ENCODE peak calls at places on chromosomes 7 and 10, in four cellular contexts. W, I, H and O are unnamed samples.

GRCh38 chr7:1204460-1204859 is 28.2 kb upstream of the UNCX start:
- DNase-seq in I (no peak), H (no peak), W (no peak), O (no peak)

GRCh38 chr10:74799840-74800239 is 26.6 kb upstream of the KAT6B start:
- DNase-seq in H (no peak), W (peak; percentile 48), I (no peak), O (peak; percentile 86)

GRCh38 chr10:3251172-3251571 is 78.6 kb upstream of the PITRM1 start:
- DNase-seq in I (no peak), H (no peak), W (no peak), O (no peak)

GRCh38 chr7:107486041-107486440 is 16.2 kb downstream of the GPR22 start:
- DNase-seq in W (no peak), I (no peak), H (no peak), O (no peak)

GRCh38 chr10:128186959-128187787 is 61.0 kb upstream of the MKI67 start:
- DNase-seq in W (no peak), H (peak; percentile 52), I (no peak), O (no peak)

GRCh38 chr10:116122664-116123063 is 150.3 kb downstream of the GFRA1 start:
- DNase-seq in I (no peak), H (no peak), W (no peak), O (no peak)

GRCh38 chr10:130567436-130567835 is 431.2 kb downstream of the GLRX3 start:
- DNase-seq in I (no peak), H (no peak), W (no peak), O (no peak)

GRCh38 chr10:127853868-127854768 is 38.6 kb downstream of the CLRN3 start:
- DNase-seq in W (peak; percentile 7), I (peak; percentile 69), H (peak; percentile 24), O (peak; percentile 59)

GRCh38 chr10:84244651-84245270 is at the start of gene RGR:
- DNase-seq in I (peak; percentile 34), W (no peak), H (no peak), O (no peak)

GRCh38 chr7:124246262-124246863 is 213.5 kb upstream of the TMEM229A start:
- DNase-seq in H (no peak), I (no peak), W (no peak), O (peak; percentile 5)

GRCh38 chr10:132373241-132373955 is 23.6 kb upstream of the PWWP2B start:
- DNase-seq in H (no peak), I (no peak), W (no peak), O (no peak)

GRCh38 chr7:133976140-133976539 is 151.0 kb upstream of the LRGUK start:
- DNase-seq in I (no peak), W (no peak), H (no peak), O (no peak)

GRCh38 chr7:38839846-38840245 is 69.1 kb downstream of the VPS41 start:
- DNase-seq in H (no peak), W (no peak), I (no peak), O (no peak)

GRCh38 chr7:1924185-1924817 is 254.2 kb downstream of the ELFN1 start:
- DNase-seq in I (no peak), W (no peak), H (no peak), O (no peak)

GRCh38 chr7:26468625-26469024 is 177.0 kb downstream of the SNX10 start:
- DNase-seq in W (no peak), H (no peak), I (no peak), O (no peak)

GRCh38 chr10:14382022-14382421 is 51.3 kb upstream of the FRMD4A start:
- DNase-seq in H (peak; percentile 34), W (peak; percentile 16), I (no peak), O (no peak)

GRCh38 chr7:26399309-26399610 is 107.6 kb downstream of the SNX10 start:
- DNase-seq in H (no peak), W (no peak), I (peak; percentile 65), O (peak; percentile 48)

GRCh38 chr7:48389977-48390376 is 218.7 kb downstream of the ABCA13 start:
- DNase-seq in H (no peak), W (peak; percentile 16), I (no peak), O (peak; percentile 6)

GRCh38 chr7:18829518-18830252 is 287.8 kb downstream of the TWIST1 start:
- DNase-seq in H (no peak), I (no peak), W (no peak), O (peak; percentile 83)

GRCh38 chr10:23172846-23173548 is 19.1 kb upstream of the PTF1A start:
- DNase-seq in W (no peak), H (no peak), I (peak; percentile 82), O (no peak)

GRCh38 chr10:72637398-72637857 is 11.5 kb upstream of the MICU1 start:
- DNase-seq in W (no peak), H (no peak), I (peak; percentile 14), O (peak; percentile 60)

GRCh38 chr7:45626441-45627430 is 52.6 kb downstream of the ADCY1 start:
- DNase-seq in W (no peak), I (no peak), H (no peak), O (peak; percentile 12)

GRCh38 chr7:99446096-99446495 is 7.4 kb downstream of the CPSF4 start:
- DNase-seq in H (no peak), W (no peak), I (no peak), O (peak; percentile 33)

GRCh38 chr10:62095341-62096071 is 173.1 kb downstream of the RTKN2 start:
- DNase-seq in H (no peak), W (no peak), I (no peak), O (peak; percentile 78)

DNA sequence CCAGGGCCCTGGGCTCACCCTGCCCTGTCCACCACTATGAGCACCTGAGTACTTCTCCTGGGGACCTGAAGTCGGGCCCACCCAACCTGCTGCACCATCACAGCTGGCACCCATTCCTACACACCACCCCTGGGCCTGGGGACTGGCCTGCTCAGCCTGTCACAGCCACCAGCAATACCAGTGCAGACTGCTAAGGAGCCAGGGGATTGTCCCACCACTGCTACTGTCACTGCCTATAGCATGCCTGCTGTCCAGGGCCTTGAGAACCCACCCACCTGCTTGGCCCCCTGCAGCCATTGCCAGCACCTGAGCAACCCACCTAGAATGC is 624.8 kb upstream of the FOXK1 start:
- DNase-seq in H (no peak), W (no peak), I (no peak), O (no peak)
- H3K4me3 ChIP-seq in H (no peak overlapping the region), W (no peak overlapping the region), I (no peak overlapping the region), O (no peak overlapping the region)

DNA sequence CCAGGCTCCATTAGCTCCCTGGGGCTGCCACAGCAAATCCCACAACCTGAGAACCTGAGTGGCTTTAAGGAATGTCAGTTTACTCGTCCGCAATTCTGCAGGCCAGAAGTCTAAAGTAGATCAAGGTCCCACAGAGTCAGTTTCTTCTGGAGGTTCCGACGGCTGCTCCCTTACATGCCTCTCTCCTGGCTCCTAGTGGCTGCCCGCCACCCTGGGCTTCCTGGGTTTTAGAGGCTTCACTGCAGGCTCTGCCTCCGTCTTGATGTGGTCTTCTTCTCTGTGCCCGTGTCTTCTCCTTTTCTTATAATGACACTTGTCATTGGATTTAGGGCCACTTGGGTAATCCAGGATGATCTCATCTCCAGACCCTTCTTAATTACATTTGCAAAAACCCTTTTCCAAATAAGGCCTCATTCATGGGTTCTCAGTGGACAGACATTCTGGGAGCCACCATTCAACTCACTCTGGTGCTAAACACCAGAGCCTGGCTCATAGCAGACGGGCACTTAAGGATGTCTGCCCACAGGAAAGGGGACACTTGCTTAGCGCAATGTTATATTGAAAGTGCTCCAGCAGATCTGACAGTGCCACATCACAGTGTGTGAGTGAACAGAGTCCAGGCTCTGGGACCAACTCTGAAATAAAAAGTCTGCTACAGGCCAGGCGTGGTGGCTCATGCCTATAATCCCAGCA is 77.6 kb downstream of the VWC2 start:
- DNase-seq in I (no peak), H (no peak), W (no peak), O (no peak)
- TF ChIP-seq CTCF in I (no peak), H (no peak), W (no peak), O (no peak)

GRCh38 chr7:25351761-25352160 is 123.5 kb upstream of the NPVF start:
- DNase-seq in H (no peak), W (no peak), I (no peak), O (no peak)

GRCh38 chr7:25350074-25350473 is 121.8 kb upstream of the NPVF start:
- DNase-seq in W (no peak), I (no peak), H (no peak), O (no peak)

GRCh38 chr7:25356534-25357151 is 128.4 kb upstream of the NPVF start:
- DNase-seq in I (no peak), H (no peak), W (no peak), O (no peak)

GRCh38 chr7:25353191-25353590 is 124.9 kb upstream of the NPVF start:
- DNase-seq in W (no peak), H (no peak), I (no peak), O (peak; percentile 0)

GRCh38 chr7:25353744-25354143 is 125.5 kb upstream of the NPVF start:
- DNase-seq in W (no peak), H (no peak), I (no peak), O (no peak)
- H3K4me3 ChIP-seq in W (no peak overlapping the region), H (no peak overlapping the region), I (no peak overlapping the region), O (no peak overlapping the region)

DNA sequence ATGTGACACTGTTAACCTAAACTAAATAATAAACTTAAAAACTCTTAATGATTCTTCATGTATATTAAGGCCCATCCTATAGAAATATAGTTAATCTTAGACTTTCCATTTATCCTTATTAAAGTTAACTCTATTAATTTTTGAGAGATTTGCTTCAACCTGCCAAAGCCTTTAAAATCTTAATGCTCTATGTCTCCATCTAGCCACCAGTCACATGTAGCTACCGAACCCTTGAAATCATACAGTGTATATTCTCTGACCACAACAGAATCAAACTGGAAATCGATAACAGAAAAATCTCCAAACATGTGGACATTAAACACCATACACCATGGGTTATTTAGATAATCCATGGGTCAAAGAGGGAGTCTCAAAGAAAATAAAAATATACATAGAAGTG is 51.9 kb downstream of the ASZ1 start:
- DNase-seq in W (no peak), I (no peak), H (no peak), O (peak; percentile 28)
- TF ChIP-seq CTCF in W (peak; percentile 43), I (no peak), H (no peak), O (peak; percentile 43)

GRCh38 chr10:89352802-89353201 is 25.0 kb downstream of the IFIT3 start:
- DNase-seq in I (no peak), H (no peak), W (no peak), O (no peak)

GRCh38 chr10:89348458-89348857 is 20.7 kb downstream of the IFIT3 start:
- DNase-seq in H (no peak), W (no peak), I (no peak), O (no peak)

GRCh38 chr10:89355373-89355772 is 22.5 kb upstream of the IFIT1B start:
- DNase-seq in I (no peak), W (no peak), H (no peak), O (peak; percentile 87)

GRCh38 chr10:89351402-89352038 is 23.7 kb downstream of the IFIT3 start:
- DNase-seq in I (no peak), W (no peak), H (no peak), O (no peak)

DNA sequence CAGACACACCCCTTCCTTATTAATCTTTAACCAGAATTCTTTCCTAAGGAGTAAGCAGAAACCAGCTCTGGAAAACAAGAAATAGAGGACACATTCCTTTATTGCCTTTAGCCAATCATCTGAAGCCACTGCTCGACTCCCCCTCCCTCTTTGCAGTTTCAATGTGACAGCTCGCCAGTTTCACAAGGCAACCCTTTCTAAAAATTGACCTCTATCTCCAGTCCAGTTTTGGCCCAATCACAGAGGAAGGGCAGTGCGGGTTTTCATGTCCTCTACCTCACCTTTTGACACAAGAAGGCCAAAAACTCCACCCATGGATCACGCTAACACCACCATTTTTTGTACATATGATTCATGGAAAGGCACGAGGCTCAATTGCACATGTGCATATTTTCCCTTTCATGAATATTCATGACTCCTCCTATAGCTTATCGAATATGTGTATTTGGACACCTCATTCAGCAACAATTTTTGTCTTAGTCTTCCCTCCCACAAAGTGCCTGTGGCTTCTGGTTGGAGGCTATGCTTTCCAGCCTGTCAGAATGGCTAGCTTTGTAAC is 24.3 kb downstream of the IFIT3 start:
- DNase-seq in H (no peak), I (peak; percentile 66), W (peak; percentile 85), O (peak; percentile 99)
- H3K4me3 ChIP-seq in H (no peak overlapping the region), I (no peak overlapping the region), W (peak overlapping the region; percentile 35), O (no peak overlapping the region)